ENCODE peak calls at places on chromosomes 3 and 15, in ten cellular contexts. O is immature natural killer cell; W is omental fat pad; V is A549; L is mammary epithelial cell; Z is HCT116; Q is stimulated activated CD4-positive, alpha-beta T cell treated with anti-CD3 and anti-CD28 coated beads, Interleukin-2, amount 100 ng/mL, for 48 hours; E is T-helper 9 cell; K is right cardiac atrium; G is ascending aorta. C is an unnamed sample.

GRCh38 chr3:187015903-187016638 is 85.7 kb downstream of the ST6GAL1 start:
- DNase-seq in O (no peak), W (no peak), V (no peak), L (no peak), Z (no peak), Q (no peak), E (no peak), K (no peak), G (no peak), C (no peak)

GRCh38 chr3:129723558-129724324 is 117.3 kb upstream of the PLXND1 start:
- DNase-seq in O (no peak), W (no peak), V (peak; percentile 69), L (peak; percentile 89), Z (no peak), Q (no peak), E (no peak), K (no peak), G (no peak), C (peak; percentile 64)

GRCh38 chr3:100928638-100929428 is 64.4 kb downstream of the ABI3BP start:
- DNase-seq in O (no peak), W (no peak), V (peak; percentile 76), L (peak; percentile 16), Z (no peak), Q (no peak), E (no peak), K (no peak), G (no peak), C (no peak)

GRCh38 chr15:73683624-73684536 is at the start of gene CD276:
- DNase-seq in O (no peak), W (peak; percentile 42), V (peak; percentile 47), L (peak; percentile 55), Z (peak; percentile 45), Q (no peak), E (no peak), K (peak; percentile 94), G (peak; percentile 46), C (peak; percentile 83)

GRCh38 chr15:92618121-92618520 is 37.5 kb downstream of the FAM174B start:
- DNase-seq in O (no peak), W (no peak), V (no peak), L (no peak), Z (no peak), Q (no peak), E (no peak), K (no peak), G (no peak), C (no peak)

GRCh38 chr3:171234298-171235020 is 207.9 kb upstream of the SLC2A2 start:
- DNase-seq in O (no peak), W (no peak), V (no peak), L (no peak), Z (no peak), Q (no peak), E (no peak), K (peak; percentile 72), G (no peak), C (no peak)

GRCh38 chr3:80889643-80890042 is 871.8 kb downstream of the GBE1 start:
- DNase-seq in O (no peak), W (no peak), V (no peak), L (no peak), Z (no peak), Q (no peak), E (no peak), K (no peak), G (no peak), C (no peak)

GRCh38 chr3:155382396-155383042 is 89.0 kb upstream of the STRIT1 start:
- DNase-seq in O (no peak), W (peak; percentile 31), V (peak; percentile 75), L (peak; percentile 52), Z (peak; percentile 63), Q (peak; percentile 6), E (no peak), K (peak; percentile 90), G (no peak), C (peak; percentile 72)

GRCh38 chr3:194310516-194310915 is 40.6 kb downstream of the CPN2 start:
- DNase-seq in O (no peak), W (no peak), V (no peak), L (no peak), Z (no peak), Q (no peak), E (no peak), K (peak; percentile 35), G (no peak), C (no peak)

GRCh38 chr3:23915537-23916108 is 1.2 kb downstream of the NKIRAS1 start:
- DNase-seq in O (no peak), W (no peak), V (no peak), L (no peak), Z (no peak), Q (no peak), E (no peak), K (no peak), G (no peak), C (no peak)

GRCh38 chr3:47108546-47108945 is 55.4 kb downstream of the SETD2 start:
- DNase-seq in O (no peak), W (no peak), V (no peak), L (no peak), Z (no peak), Q (no peak), E (no peak), K (no peak), G (no peak), C (no peak)

GRCh38 chr15:57133127-57133968 is 214.9 kb downstream of the TCF12 start:
- DNase-seq in O (no peak), W (no peak), V (no peak), L (no peak), Z (no peak), Q (no peak), E (no peak), K (peak; percentile 42), G (no peak), C (no peak)

GRCh38 chr3:161274691-161275298 is 53.7 kb downstream of the NMD3 start:
- DNase-seq in O (peak; percentile 36), W (no peak), V (peak; percentile 39), L (peak; percentile 55), Z (peak; percentile 54), Q (peak; percentile 31), E (no peak), K (no peak), G (no peak), C (peak; percentile 9)

GRCh38 chr3:127458698-127459097 is 131.8 kb downstream of the TPRA1 start:
- DNase-seq in O (no peak), W (no peak), V (no peak), L (no peak), Z (no peak), Q (no peak), E (no peak), K (peak; percentile 66), G (no peak), C (peak; percentile 20)

GRCh38 chr3:102511168-102511567 is 76.4 kb downstream of the ZPLD1 start:
- DNase-seq in O (no peak), W (no peak), V (no peak), L (no peak), Z (no peak), Q (no peak), E (no peak), K (no peak), G (no peak), C (no peak)

GRCh38 chr3:196159952-196160804 is 51.0 kb downstream of the ZDHHC19 start:
- DNase-seq in O (peak; percentile 20), W (no peak), V (no peak), L (peak; percentile 48), Z (no peak), Q (peak; percentile 18), E (no peak), K (no peak), G (no peak), C (peak; percentile 74)

C was measured in thyroid gland.